ENCODE peak calls at places on chromosomes 1 and 21, in five cellular contexts. A is endodermal cell, X is kidney epithelial cell, M is esophagus squamous epithelium, J is GM12878. I is an unnamed sample. For H3K36me3, the result is how much of the 10 kb centered on the place peaks cover.

GRCh38 chr1:73327180-73327793 is 870.7 kb downstream of the LRRIQ3 start:
- DNase-seq in X (no peak), A (no peak), M (no peak), J (no peak), I (no peak)

GRCh38 chr1:246537887-246538286 is 28.2 kb downstream of the TFB2M start:
- DNase-seq in M (no peak), J (no peak), A (no peak), X (no peak), I (no peak)

GRCh38 chr1:15442119-15442518 is 3.9 kb downstream of the CTRC start:
- DNase-seq in J (no peak), X (no peak), M (no peak), A (no peak), I (no peak)

GRCh38 chr1:201714542-201715276 is 114.2 kb upstream of the IPO9 start:
- DNase-seq in A (peak), X (peak), M (peak), J (no peak), I (no peak)

GRCh38 chr1:74011736-74012135 is 186.2 kb downstream of the LRRIQ3 start:
- DNase-seq in J (no peak), M (no peak), X (no peak), A (no peak), I (no peak)

GRCh38 chr1:50973875-50974617 is 4.0 kb downstream of the CDKN2C start:
- DNase-seq in X (no peak), M (no peak), J (no peak), A (peak), I (no peak)

GRCh38 chr1:223201967-223202366 is 58.9 kb upstream of the TLR5 start:
- DNase-seq in M (no peak), A (no peak), J (no peak), X (no peak), I (no peak)

GRCh38 chr1:21384620-21385019 is 55.3 kb upstream of the NBPF3 start:
- DNase-seq in A (no peak), X (no peak), J (peak), M (no peak), I (peak)

GRCh38 chr1:244896550-244896949 is 32.2 kb upstream of the HNRNPU start:
- DNase-seq in M (no peak), A (no peak), X (no peak), J (no peak), I (no peak)

GRCh38 chr1:19390901-19391595 is 78.9 kb downstream of the SLC66A1 start:
- DNase-seq in M (no peak), A (peak), X (no peak), J (peak), I (peak)

GRCh38 chr1:177959793-177960515 is 9.9 kb downstream of the SEC16B start:
- DNase-seq in A (no peak), M (no peak), X (no peak), J (no peak), I (no peak)

GRCh38 chr1:63914706-63915105 is 140.9 kb downstream of the ROR1 start:
- DNase-seq in A (no peak), X (no peak), J (no peak), M (no peak), I (no peak)

GRCh38 chr1:168653567-168653966 is 75.4 kb downstream of the DPT start:
- DNase-seq in M (no peak), A (no peak), J (no peak), X (no peak), I (no peak)
- H3K36me3 ChIP-seq in M (under half), A (under half), J (under half), X (under half), I (under half)

DNA sequence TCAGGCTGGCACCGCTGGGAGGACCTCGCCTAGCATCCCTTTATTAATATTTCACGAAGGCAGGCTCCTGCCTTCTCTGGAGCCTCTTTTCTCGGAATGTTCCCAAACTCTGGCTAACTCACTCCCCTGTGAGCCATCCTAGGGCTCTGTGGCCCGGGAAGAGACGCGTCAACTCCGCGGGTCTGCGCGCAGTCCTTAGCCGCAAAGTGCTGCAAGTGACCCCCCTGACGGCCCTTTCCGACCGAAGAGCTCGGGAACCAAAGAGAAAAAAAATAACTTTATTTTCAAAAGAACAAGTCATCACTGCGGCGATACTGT is 14.6 kb downstream of the NR5A2 start:
- DNase-seq in J (no peak), A (peak), X (no peak), M (no peak), I (no peak)
- H3K4me3 ChIP-seq in J (no peak), A (peak), X (no peak), M (peak), I (no peak)

GRCh38 chr1:236025836-236026235 is 39.1 kb downstream of the NID1 start:
- DNase-seq in M (no peak), J (no peak), A (no peak), X (no peak), I (no peak)
- H3K36me3 ChIP-seq in M (half or more), J (under half), A (under half), X (under half), I (under half)

DNA sequence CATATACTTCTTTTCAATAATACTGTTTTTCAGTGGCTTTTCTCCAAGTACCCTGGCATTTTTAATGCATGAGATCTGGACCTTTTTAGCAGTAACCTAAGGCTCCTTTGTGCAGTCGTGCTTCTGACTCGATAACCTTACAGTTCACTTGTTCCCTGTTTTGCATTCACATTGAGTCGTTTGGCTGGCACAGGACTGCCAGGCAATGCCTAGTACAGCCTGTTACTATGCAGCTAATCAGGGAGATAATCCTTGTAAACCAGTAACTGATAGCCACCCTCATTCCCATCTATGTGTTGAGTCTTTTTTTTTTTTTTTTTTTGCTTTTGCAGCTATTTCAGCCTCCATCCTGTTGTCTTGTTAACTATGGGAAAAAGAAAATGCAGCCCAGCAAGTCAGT is 3.8 kb downstream of the ATP1B1 start:
- DNase-seq in X (no peak), M (no peak), J (no peak), A (no peak), I (no peak)
- H3K4me3 ChIP-seq in X (peak), M (peak), J (no peak), A (peak), I (peak)

GRCh38 chr21:32368386-32368785 is 24.4 kb downstream of the URB1 start:
- DNase-seq in M (no peak), A (no peak), X (no peak), J (no peak), I (no peak)

GRCh38 chr21:32364387-32364786 is 28.4 kb downstream of the URB1 start:
- DNase-seq in J (no peak), X (no peak), M (no peak), A (no peak), I (no peak)

GRCh38 chr21:32367158-32367557 is 25.7 kb downstream of the URB1 start:
- DNase-seq in J (no peak), A (no peak), M (no peak), X (no peak), I (no peak)

GRCh38 chr21:32366191-32366590 is 26.6 kb downstream of the URB1 start:
- DNase-seq in J (no peak), M (no peak), X (no peak), A (no peak), I (no peak)

DNA sequence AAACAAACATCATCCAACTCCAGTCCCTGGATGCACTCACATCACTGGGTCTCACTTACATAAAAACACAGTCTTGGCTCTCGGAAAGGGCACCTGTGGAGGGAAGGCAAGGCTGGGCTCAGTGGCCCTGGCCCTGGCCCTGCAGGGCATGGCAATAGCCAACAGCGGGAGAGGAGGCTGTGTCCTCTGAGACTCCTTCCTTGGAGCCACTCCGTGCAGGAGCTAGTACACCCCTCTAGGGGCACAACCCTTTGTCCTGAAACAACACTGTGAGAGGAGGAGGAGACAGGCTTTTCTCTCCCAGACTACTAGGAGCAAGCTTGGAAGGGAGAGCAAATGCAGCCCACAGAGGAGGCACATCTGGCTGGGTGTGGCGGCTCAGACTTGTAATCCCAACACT is 28.0 kb downstream of the URB1 start:
- DNase-seq in X (no peak), M (no peak), A (no peak), J (no peak), I (no peak)
- H3K36me3 ChIP-seq in X (under half), M (half or more), A (half or more), J (under half), I (under half)

GRCh38 chr1:111622166-111622565 is 2.6 kb downstream of the RAP1A start:
- DNase-seq in J (no peak), X (no peak), A (no peak), M (no peak), I (no peak)
- H3K4me3 ChIP-seq in J (peak), X (no peak), A (no peak), M (peak), I (peak)

GRCh38 chr1:156775799-156776198 is 8.5 kb downstream of the PRCC start:
- DNase-seq in A (no peak), M (no peak), J (no peak), X (no peak), I (no peak)
- H3K36me3 ChIP-seq in A (under half), M (under half), J (under half), X (under half), I (under half)

GRCh38 chr1:47023268-47024137 is at the start of gene CYP4X1:
- DNase-seq in X (no peak), J (no peak), M (no peak), A (peak), I (no peak)
- H3K4me3 ChIP-seq in X (peak), J (no peak), M (peak), A (peak), I (no peak)

GRCh38 chr1:43621861-43622260 is 28.1 kb upstream of the KDM4A start:
- DNase-seq in X (no peak), A (no peak), J (no peak), M (no peak), I (no peak)
- H3K36me3 ChIP-seq in X (under half), A (under half), J (under half), M (half or more), I (under half)

DNA sequence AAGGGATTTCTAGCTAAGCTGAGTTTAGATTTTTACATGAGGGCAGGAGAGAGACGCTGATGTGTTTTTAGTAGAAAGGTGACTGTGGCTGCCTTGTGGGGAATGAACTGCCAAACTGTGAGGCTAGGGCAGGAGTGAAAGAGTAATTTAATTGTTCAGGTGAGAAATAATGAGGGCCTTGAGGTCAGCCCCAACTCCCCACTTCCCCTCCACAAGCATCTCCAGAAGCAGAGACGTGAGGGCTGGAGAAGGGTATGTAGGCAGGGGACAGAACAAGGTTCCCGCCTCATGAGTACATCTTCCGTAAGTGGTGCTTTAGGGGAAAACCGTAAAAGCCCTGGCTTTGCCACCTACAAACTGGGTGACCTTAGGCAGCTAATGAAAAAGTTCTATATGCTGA is 70.8 kb downstream of the WARS2 start:
- DNase-seq in M (no peak), A (no peak), X (no peak), J (no peak), I (peak)
- H3K4me3 ChIP-seq in M (no peak), A (no peak), X (no peak), J (no peak), I (no peak)